ENCODE peak calls at places on chromosomes 16 and 17, in seven cellular contexts. P is NCI-H748 treated with DMSO at 0.1 percent for 48 hours, G is PC-9, D is cardiac muscle cell, T is RPMI7951, C is T-helper 1 cell, O is hippocampal formation. M is an unnamed sample.

GRCh38 chr17:80899402-80900268 is 92.0 kb upstream of the CHMP6 start:
- DNase-seq in P (no peak), G (peak; percentile 23), D (peak; percentile 19), T (no peak), C (peak; percentile 80), O (no peak), M (no peak)

GRCh38 chr17:373616-374225 is 21.1 kb upstream of the RPH3AL start:
- DNase-seq in P (no peak), G (peak; percentile 41), D (no peak), T (no peak), C (no peak), O (no peak), M (peak; percentile 22)

GRCh38 chr17:77180503-77181330 is 39.9 kb downstream of the SEC14L1 start:
- DNase-seq in P (no peak), G (no peak), D (no peak), T (no peak), C (no peak), O (no peak), M (no peak)

GRCh38 chr16:11994187-11995119 is 17.9 kb downstream of the SNX29 start:
- DNase-seq in P (no peak), G (no peak), D (no peak), T (no peak), C (no peak), O (peak; percentile 60), M (no peak)

GRCh38 chr16:70460737-70461261 is 6.4 kb downstream of the FCSK start:
- DNase-seq in P (no peak), G (no peak), D (peak; percentile 29), T (peak; percentile 68), C (no peak), O (no peak), M (no peak)

GRCh38 chr16:69350536-69351133 is 951 bp downstream of the TMED6 start:
- DNase-seq in P (no peak), G (no peak), D (no peak), T (no peak), C (no peak), O (no peak), M (no peak)

GRCh38 chr17:4607773-4608187 is 23.5 kb downstream of the SMTNL2 start:
- DNase-seq in P (no peak), G (no peak), D (peak; percentile 89), T (peak; percentile 59), C (no peak), O (no peak), M (no peak)

GRCh38 chr17:40608061-40608581 is 39.5 kb downstream of the SMARCE1 start:
- DNase-seq in P (no peak), G (no peak), D (no peak), T (no peak), C (peak; percentile 71), O (no peak), M (no peak)

GRCh38 chr16:50472472-50472871 is 75.7 kb upstream of the NKD1 start:
- DNase-seq in P (no peak), G (no peak), D (no peak), T (no peak), C (no peak), O (no peak), M (no peak)

GRCh38 chr16:20768121-20768520 is 4.3 kb downstream of the ACSM3 start:
- DNase-seq in P (no peak), G (no peak), D (no peak), T (no peak), C (no peak), O (no peak), M (no peak)

GRCh38 chr17:1120596-1121441 is 59.0 kb downstream of the ABR start:
- DNase-seq in P (no peak), G (no peak), D (no peak), T (no peak), C (no peak), O (no peak), M (no peak)

GRCh38 chr17:178292-179065 is 3.0 kb downstream of the DOC2B start:
- DNase-seq in P (no peak), G (no peak), D (no peak), T (no peak), C (no peak), O (no peak), M (no peak)

GRCh38 chr17:18362509-18363020 is 785 bp downstream of the SHMT1 start:
- DNase-seq in P (no peak), G (peak; percentile 89), D (peak; percentile 57), T (peak; percentile 68), C (peak; percentile 31), O (peak; percentile 82), M (peak; percentile 32)

GRCh38 chr17:13597723-13598347 is 3.9 kb downstream of the HS3ST3A1 start:
- DNase-seq in P (peak; percentile 17), G (peak; percentile 5), D (peak; percentile 73), T (peak; percentile 64), C (peak; percentile 57), O (no peak), M (peak; percentile 38)

GRCh38 chr16:22977294-22977697 is 163.3 kb downstream of the HS3ST2 start:
- DNase-seq in P (no peak), G (no peak), D (no peak), T (peak; percentile 3), C (no peak), O (no peak), M (no peak)

M was measured in LoVo.